ENCODE peak calls at places on chromosomes 16 and 17, in seven cellular contexts. O, Q, U, T, P, G and B are unnamed samples. For H3K36me3 and H3K4me1, the result is how much of the 10 kb centered on the place peaks cover.

GRCh38 chr17:52283872-52284271 is 125.4 kb upstream of the CA10 start:
- DNase-seq in U (no peak), T (no peak), G (no peak), P (no peak), Q (no peak), O (no peak), B (no peak)

GRCh38 chr17:37702605-37703004 is 42.3 kb downstream of the HNF1B start:
- DNase-seq in O (no peak), U (peak), P (peak), T (peak), Q (no peak), G (no peak), B (no peak)

GRCh38 chr16:83733301-83733700 is 74.5 kb upstream of the HSBP1 start:
- DNase-seq in U (no peak), P (peak), T (no peak), Q (no peak), O (peak), G (no peak), B (no peak)

GRCh38 chr16:8660841-8661301 is 13.5 kb upstream of the ABAT start:
- DNase-seq in P (peak), Q (peak), O (peak), G (peak), T (peak), U (peak), B (no peak)

GRCh38 chr16:66238696-66239095 is 127.8 kb upstream of the CDH5 start:
- DNase-seq in U (no peak), T (no peak), G (no peak), Q (no peak), P (peak), O (no peak), B (no peak)

GRCh38 chr17:17837966-17838962 is 1.5 kb upstream of the SREBF1 start:
- DNase-seq in O (peak), P (no peak), T (peak), G (peak), U (peak), Q (no peak), B (no peak)

GRCh38 chr17:59267776-59268175 is 47.5 kb downstream of the GDPD1 start:
- DNase-seq in U (no peak), T (no peak), P (no peak), O (no peak), G (peak), Q (no peak), B (no peak)

GRCh38 chr16:48499822-48500440 is 110.0 kb downstream of the N4BP1 start:
- DNase-seq in T (no peak), P (peak), O (peak), Q (no peak), G (no peak), U (no peak), B (no peak)

GRCh38 chr17:81984773-81985410 is 7.5 kb downstream of the ASPSCR1 start:
- DNase-seq in G (no peak), U (no peak), P (no peak), T (no peak), O (no peak), Q (no peak), B (no peak)

GRCh38 chr16:77860944-77861343 is 72.6 kb downstream of the VAT1L start:
- DNase-seq in T (no peak), U (no peak), G (no peak), P (no peak), O (no peak), Q (no peak), B (no peak)

GRCh38 chr17:56478836-56479447 is 114.6 kb upstream of the NOG start:
- DNase-seq in U (peak), T (peak), Q (no peak), O (no peak), G (peak), P (peak), B (no peak)

GRCh38 chr16:81697321-81697885 is 81.7 kb upstream of the PLCG2 start:
- DNase-seq in U (peak), Q (peak), T (peak), P (peak), O (peak), G (peak), B (peak)

DNA sequence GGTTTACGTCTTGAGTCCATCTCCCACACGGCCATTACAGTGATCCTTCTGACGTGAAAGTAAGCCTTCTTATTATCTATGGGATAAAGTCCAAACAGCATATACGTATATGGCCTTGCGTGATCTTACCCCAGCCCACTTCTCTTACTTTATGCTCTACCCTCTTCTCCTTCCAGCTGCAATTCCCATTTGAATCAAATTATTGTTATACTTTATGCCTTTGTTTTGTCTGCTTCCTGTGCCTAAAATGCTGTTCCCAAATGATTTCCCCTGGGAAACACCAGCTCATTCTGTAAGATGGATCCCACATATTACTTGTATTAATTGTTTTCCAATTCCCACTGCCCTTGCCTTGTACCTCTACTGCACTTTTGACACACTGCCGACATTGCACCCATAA is 11.2 kb downstream of the UQCRC2 start:
- DNase-seq in U (no peak), P (no peak), O (no peak), G (no peak), T (no peak), Q (no peak), B (no peak)
- H3K36me3 ChIP-seq in U (half or more), P (half or more), O (under half), G (half or more), T (half or more), Q (half or more), B (half or more)

GRCh38 chr16:87391324-87391949 is 699 bp upstream of the MAP1LC3B start:
- DNase-seq in O (peak), U (peak), G (peak), P (no peak), Q (no peak), T (no peak), B (no peak)
- H3K4me1 ChIP-seq in O (half or more), U (under half), G (under half), P (under half), Q (under half), T (half or more), B (under half)

DNA sequence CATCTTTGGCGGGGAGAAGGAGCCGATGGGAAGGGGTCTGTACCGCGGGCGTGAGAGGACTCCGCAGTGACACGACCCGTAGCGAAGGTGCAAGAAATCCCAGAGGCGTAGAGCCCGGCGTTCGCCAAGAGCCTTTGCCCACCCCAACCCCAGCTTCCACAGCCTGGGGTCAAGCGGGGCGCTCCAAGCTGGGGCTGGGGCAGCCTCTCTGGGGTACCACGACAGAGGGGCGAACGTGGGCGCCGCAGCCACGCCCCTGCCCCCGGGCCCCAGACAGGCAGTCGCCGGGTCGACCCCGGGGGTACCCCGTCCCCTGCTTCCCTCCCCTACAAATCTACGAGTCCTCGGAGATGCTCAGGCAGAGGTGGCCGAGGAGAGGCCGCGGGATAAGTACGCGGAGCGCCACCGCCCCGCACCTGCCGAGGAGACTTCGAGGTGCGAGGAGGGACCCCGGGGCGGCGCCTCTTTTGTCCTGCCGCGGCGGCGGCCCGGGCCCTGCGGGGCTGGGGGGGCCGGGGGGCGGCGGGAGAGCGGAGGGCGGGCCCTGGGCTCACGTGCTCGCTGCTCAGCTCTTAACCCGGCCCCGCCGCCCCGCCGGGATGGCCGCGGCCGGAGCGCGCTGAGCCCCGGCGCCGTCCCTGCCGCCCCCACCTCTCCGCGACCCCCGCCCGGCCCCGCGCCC is at the start of gene ADAM11:
- DNase-seq in T (no peak), U (no peak), Q (no peak), P (no peak), G (peak), O (no peak), B (peak)
- H3K4me3 ChIP-seq in T (peak), U (peak), Q (no peak), P (peak), G (peak), O (no peak), B (peak)

DNA sequence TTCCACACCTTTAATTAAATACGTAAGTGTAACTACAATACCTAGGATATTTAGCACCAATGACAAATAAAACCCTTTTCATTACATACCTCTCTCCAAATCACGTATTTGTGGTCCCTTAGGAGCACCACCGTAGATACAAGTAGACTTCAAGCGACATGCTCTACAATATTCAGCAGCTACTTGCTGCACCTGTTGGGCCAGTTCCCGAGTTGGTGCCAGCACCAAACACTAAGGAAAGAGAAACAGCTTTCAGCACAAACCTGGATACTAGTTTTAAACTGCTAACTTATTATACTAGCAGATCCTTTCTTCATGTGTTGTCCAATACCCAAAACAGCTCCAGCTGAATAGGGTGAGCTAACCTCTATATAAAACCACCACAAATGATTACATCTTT is 2.7 kb downstream of the DDX5 start:
- DNase-seq in O (no peak), P (no peak), G (no peak), Q (no peak), T (no peak), U (no peak), B (no peak)
- H3K36me3 ChIP-seq in O (under half), P (half or more), G (half or more), Q (half or more), T (half or more), U (under half), B (half or more)

GRCh38 chr17:50697663-50698272 is 9.9 kb downstream of the ANKRD40 start:
- DNase-seq in U (no peak), P (no peak), G (no peak), Q (no peak), T (no peak), O (no peak), B (no peak)

GRCh38 chr17:50699410-50699809 is 8.3 kb downstream of the ANKRD40 start:
- DNase-seq in Q (no peak), P (peak), G (no peak), O (no peak), T (no peak), U (no peak), B (no peak)

GRCh38 chr17:50696365-50696879 is 11.3 kb downstream of the ANKRD40 start:
- DNase-seq in O (no peak), Q (no peak), G (no peak), U (no peak), P (no peak), T (no peak), B (no peak)

GRCh38 chr17:50693041-50693682 is 14.6 kb downstream of the ANKRD40 start:
- DNase-seq in P (no peak), O (no peak), Q (no peak), G (no peak), U (no peak), T (no peak), B (no peak)

GRCh38 chr17:50697076-50697475 is 10.6 kb downstream of the ANKRD40 start:
- DNase-seq in Q (no peak), U (no peak), P (no peak), T (no peak), G (no peak), O (no peak), B (no peak)
- H3K4me1 ChIP-seq in Q (under half), U (under half), P (under half), T (under half), G (under half), O (half or more), B (under half)

GRCh38 chr17:53796642-53797041 is 26.1 kb upstream of the KIF2B start:
- DNase-seq in G (no peak), Q (no peak), O (no peak), T (no peak), U (no peak), P (no peak), B (no peak)
- H3K4me3 ChIP-seq in G (no peak), Q (no peak), O (no peak), T (no peak), U (no peak), P (no peak), B (no peak)

DNA sequence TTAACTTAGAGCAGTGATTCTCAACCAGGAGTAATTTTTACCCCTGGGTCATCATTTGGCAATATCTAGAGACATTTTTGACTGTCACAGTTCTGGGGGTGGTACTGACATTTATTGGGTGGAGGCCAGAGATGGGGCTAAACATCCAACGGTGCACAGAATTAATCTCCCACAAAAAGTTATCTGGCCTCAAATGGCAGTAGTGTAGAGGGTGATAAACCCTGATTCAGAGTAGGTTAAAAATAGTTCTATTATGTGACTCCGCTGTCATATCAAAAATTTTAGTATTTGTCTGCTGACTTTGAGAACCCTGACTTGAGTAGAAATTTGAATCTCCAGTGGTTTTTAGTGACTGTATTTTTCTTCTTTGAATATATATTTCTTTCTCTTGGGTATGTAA is 19.1 kb downstream of the VPS35L start:
- DNase-seq in G (no peak), T (no peak), O (no peak), Q (no peak), P (no peak), U (no peak), B (no peak)
- H3K36me3 ChIP-seq in G (under half), T (under half), O (under half), Q (half or more), P (under half), U (under half), B (under half)

GRCh38 chr17:33968350-33969044 is 286.6 kb upstream of the CCL2 start:
- DNase-seq in O (no peak), G (no peak), U (no peak), P (no peak), T (no peak), Q (no peak), B (no peak)

GRCh38 chr17:33962857-33963655 is 292.0 kb upstream of the CCL2 start:
- DNase-seq in O (no peak), G (no peak), U (no peak), T (no peak), Q (no peak), P (no peak), B (no peak)

GRCh38 chr17:33967608-33968349 is 287.3 kb upstream of the CCL2 start:
- DNase-seq in O (no peak), Q (no peak), G (no peak), U (no peak), P (no peak), T (no peak), B (no peak)

GRCh38 chr17:33966410-33967063 is 288.5 kb upstream of the CCL2 start:
- DNase-seq in P (no peak), G (no peak), U (no peak), T (no peak), O (no peak), Q (no peak), B (no peak)

GRCh38 chr17:33964344-33964979 is 290.6 kb upstream of the CCL2 start:
- DNase-seq in G (no peak), O (no peak), Q (peak), T (no peak), U (peak), P (no peak), B (no peak)
- H3K4me1 ChIP-seq in G (under half), O (under half), Q (under half), T (under half), U (under half), P (under half), B (under half)

GRCh38 chr17:29617125-29617480 is 5.6 kb downstream of the CORO6 start:
- DNase-seq in P (peak), O (peak), U (peak), G (peak), T (peak), Q (peak), B (no peak)
- H3K4me3 ChIP-seq in P (no peak), O (no peak), U (peak), G (no peak), T (peak), Q (peak), B (no peak)